ENCODE peak calls at places on chromosome 7, in six cellular contexts. C is GM12878, Q is esophagus muscularis mucosa, Y is sigmoid colon, D is tibial nerve, R is upper lobe of left lung. K is an unnamed sample.

GRCh38 chr7:117127585-117128168 is 174.4 kb downstream of the ST7 start:
- DNase-seq in C (peak; percentile 23), Q (no peak), Y (peak; percentile 77), D (peak; percentile 61), R (peak; percentile 38), K (peak; percentile 60)

GRCh38 chr7:115724400-115725056 is 306.0 kb downstream of the TFEC start:
- DNase-seq in C (no peak), Q (no peak), Y (no peak), D (no peak), R (no peak), K (no peak)

GRCh38 chr7:9391221-9391620 is 957.8 kb downstream of the NXPH1 start:
- DNase-seq in C (no peak), Q (no peak), Y (no peak), D (no peak), R (no peak), K (no peak)

GRCh38 chr7:9307131-9307530 is 873.7 kb downstream of the NXPH1 start:
- DNase-seq in C (no peak), Q (no peak), Y (no peak), D (no peak), R (no peak), K (no peak)

GRCh38 chr7:44277391-44277790 is 48.0 kb downstream of the CAMK2B start:
- DNase-seq in C (no peak), Q (no peak), Y (peak; percentile 30), D (no peak), R (no peak), K (no peak)

GRCh38 chr7:32163911-32164310 is 93.7 kb upstream of the PDE1C start:
- DNase-seq in C (no peak), Q (no peak), Y (no peak), D (no peak), R (no peak), K (no peak)

GRCh38 chr7:131897016-131897789 is 340.8 kb upstream of the PODXL start:
- DNase-seq in C (no peak), Q (no peak), Y (no peak), D (no peak), R (no peak), K (no peak)

GRCh38 chr7:101173752-101174244 is 6.3 kb downstream of the NAT16 start:
- DNase-seq in C (no peak), Q (no peak), Y (no peak), D (no peak), R (peak; percentile 52), K (no peak)

GRCh38 chr7:75967573-75967997 is 26.8 kb downstream of the TMEM120A start:
- DNase-seq in C (no peak), Q (no peak), Y (peak; percentile 91), D (no peak), R (no peak), K (peak; percentile 69)

GRCh38 chr7:57876-58275 is 134.5 kb upstream of the FAM20C start:
- DNase-seq in C (no peak), Q (no peak), Y (no peak), D (no peak), R (peak; percentile 22), K (peak; percentile 28)

GRCh38 chr7:143385891-143386781 is 5.0 kb downstream of the ZYX start:
- DNase-seq in C (no peak), Q (no peak), Y (peak; percentile 77), D (no peak), R (peak; percentile 69), K (peak; percentile 45)

GRCh38 chr7:39663263-39663662 is 39.9 kb downstream of the RALA start:
- DNase-seq in C (no peak), Q (no peak), Y (no peak), D (no peak), R (no peak), K (no peak)

GRCh38 chr7:39661960-39662359 is 38.6 kb downstream of the RALA start:
- DNase-seq in C (no peak), Q (no peak), Y (no peak), D (no peak), R (no peak), K (no peak)

GRCh38 chr7:39666562-39666961 is 43.2 kb downstream of the RALA start:
- DNase-seq in C (no peak), Q (no peak), Y (no peak), D (no peak), R (no peak), K (no peak)

GRCh38 chr7:39664585-39664984 is 41.2 kb downstream of the RALA start:
- DNase-seq in C (no peak), Q (no peak), Y (no peak), D (no peak), R (no peak), K (no peak)

GRCh38 chr7:39664057-39664456 is 40.7 kb downstream of the RALA start:
- DNase-seq in C (no peak), Q (no peak), Y (no peak), D (no peak), R (no peak), K (no peak)
- TF ChIP-seq EP300 in C (no peak), Q (no peak), Y (no peak), D (no peak), R (no peak), K (no peak)

DNA sequence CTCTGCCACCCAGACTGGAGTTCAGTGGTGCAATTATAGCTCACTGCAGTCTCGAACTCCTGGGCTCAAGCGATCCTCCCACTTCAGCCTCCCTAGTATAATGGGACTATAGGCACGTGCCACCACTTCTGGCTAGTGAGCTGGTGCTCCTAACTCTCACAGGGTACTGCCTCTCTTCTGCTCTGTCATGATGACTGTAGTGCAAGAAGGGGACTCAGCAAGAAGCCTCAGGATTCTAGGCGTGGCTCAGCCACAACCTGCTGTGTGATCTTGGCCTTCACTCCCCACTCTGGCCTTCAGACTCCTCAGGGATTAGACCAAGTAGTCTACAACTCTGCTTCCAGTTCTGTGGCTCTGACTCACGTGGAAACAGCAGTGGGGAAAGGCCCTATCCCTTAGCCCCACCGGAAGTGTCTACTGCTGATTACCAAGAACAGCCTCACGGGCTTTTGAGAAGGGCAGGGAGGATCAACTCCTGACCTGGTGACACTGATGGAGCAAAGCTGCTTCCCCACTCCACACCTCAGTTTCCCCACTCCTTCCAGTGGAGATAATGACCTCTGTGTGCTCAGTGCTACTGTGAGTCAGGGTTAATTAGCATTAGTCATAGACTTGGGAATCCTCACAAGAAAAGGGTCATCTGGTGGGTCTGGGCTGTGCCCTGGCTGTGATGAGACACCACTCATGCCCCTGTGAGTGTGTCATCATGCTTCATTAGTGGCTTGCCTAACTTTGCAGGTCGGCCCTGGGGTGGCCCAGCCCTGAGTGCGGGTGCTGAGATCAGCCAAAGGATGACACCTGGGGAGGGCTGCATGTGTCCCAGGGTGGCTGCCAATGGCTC is 41.1 kb downstream of the ZC3HC1 start:
- DNase-seq in C (peak; percentile 17), Q (no peak), Y (peak; percentile 60), D (no peak), R (no peak), K (peak; percentile 24)
- TF ChIP-seq EP300 in C (no peak), Q (no peak), Y (no peak), D (no peak), R (no peak), K (no peak)

DNA sequence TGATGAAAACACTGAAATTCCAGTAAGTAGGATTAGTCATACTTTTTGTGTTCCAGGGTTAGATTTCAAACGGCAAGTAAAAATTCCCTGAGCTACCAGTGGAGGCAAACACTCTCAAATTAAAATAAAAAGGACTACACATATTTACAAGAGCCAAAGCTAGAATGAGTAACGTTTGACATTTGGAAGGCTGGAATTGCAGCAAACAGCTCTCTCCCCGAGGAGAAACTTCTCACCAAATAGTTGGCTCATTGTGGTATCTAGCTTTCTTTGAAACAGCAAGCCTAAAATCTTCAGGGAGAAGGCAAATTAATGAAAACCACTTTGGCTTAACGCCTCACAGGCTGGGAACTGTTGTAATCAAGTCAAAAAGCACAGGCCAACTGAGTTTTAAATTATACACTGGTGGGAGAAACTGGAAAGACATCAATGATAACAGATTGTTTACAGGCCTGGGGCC is 288.3 kb downstream of the SNX13 start:
- DNase-seq in C (no peak), Q (no peak), Y (peak; percentile 69), D (peak; percentile 68), R (no peak), K (peak; percentile 46)
- TF ChIP-seq EP300 in C (no peak), Q (no peak), Y (no peak), D (peak; percentile 93), R (no peak), K (no peak)

GRCh38 chr7:130494480-130494879 is 2.6 kb downstream of the MEST start:
- DNase-seq in C (no peak), Q (peak; percentile 37), Y (no peak), D (no peak), R (no peak), K (no peak)
- TF ChIP-seq EP300 in C (no peak), Q (no peak), Y (no peak), D (no peak), R (no peak), K (no peak)

GRCh38 chr7:104207348-104207730 is 474 bp downstream of the ORC5 start:
- DNase-seq in C (no peak), Q (no peak), Y (no peak), D (no peak), R (no peak), K (no peak)

GRCh38 chr7:104208421-104208780 is 588 bp upstream of the ORC5 start:
- DNase-seq in C (no peak), Q (no peak), Y (no peak), D (no peak), R (no peak), K (no peak)

GRCh38 chr7:104209063-104209462 is 1.2 kb upstream of the ORC5 start:
- DNase-seq in C (no peak), Q (no peak), Y (no peak), D (no peak), R (no peak), K (no peak)

GRCh38 chr7:104206841-104207240 is 972 bp downstream of the ORC5 start:
- DNase-seq in C (no peak), Q (no peak), Y (no peak), D (no peak), R (no peak), K (no peak)

DNA sequence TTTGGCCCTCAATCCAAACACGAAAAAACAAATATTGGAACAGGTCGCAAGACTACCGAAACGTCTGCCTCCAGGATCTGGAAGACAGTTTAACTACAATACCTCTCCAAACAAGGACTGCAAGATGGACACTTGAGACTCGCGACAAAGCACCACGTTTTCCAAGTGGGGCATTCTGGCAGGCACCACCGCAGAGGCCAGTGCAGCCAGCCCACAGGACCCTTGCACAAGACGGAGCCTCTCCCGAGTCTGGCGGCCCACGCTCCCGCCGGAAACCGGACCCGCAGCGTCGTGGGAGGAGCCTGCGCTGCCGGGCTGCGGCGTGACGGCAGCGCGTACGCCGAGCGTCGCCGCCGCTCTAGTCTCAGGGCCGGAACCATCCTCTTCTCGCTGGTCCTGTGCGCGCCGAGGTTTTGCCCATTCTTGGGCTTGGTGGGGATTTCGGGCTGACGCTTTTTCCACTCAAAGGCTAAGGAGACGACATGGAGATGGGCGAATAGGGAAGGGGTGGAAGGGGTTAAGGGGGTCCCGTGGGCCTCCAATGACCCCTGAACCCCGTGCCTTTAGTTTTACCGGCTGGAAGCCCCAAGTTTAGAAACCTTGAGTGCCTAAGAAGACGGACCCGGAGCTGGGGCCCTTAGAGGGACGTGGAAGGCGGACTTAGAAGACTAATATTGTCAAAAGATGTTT is at the start of gene ORC5:
- DNase-seq in C (peak; percentile 44), Q (no peak), Y (peak; percentile 83), D (peak; percentile 38), R (peak; percentile 70), K (peak; percentile 76)
- TF ChIP-seq EP300 in C (no peak), Q (no peak), Y (no peak), D (peak; percentile 85), R (no peak), K (no peak)

GRCh38 chr7:106952175-106952657 is 87.1 kb downstream of the PIK3CG start:
- DNase-seq in C (no peak), Q (no peak), Y (no peak), D (no peak), R (no peak), K (no peak)
- TF ChIP-seq EP300 in C (no peak), Q (no peak), Y (no peak), D (no peak), R (no peak), K (no peak)

K was measured in ovary.